ENCODE peak calls at places on chromosomes 1 and 21, in four cellular contexts. Y is NCI-H1105, U is AG08396, C is HEK293T. A is an unnamed sample.

GRCh38 chr1:214289574-214290272 is 8.8 kb downstream of the SMYD2 start:
- DNase-seq in C (no peak), U (no peak), Y (no peak), A (no peak)

GRCh38 chr1:231419738-231420298 is 2.3 kb downstream of the EGLN1 start:
- DNase-seq in Y (no peak), C (no peak), U (no peak), A (no peak)

GRCh38 chr1:184457500-184457899 is 70.7 kb downstream of the C1orf21 start:
- DNase-seq in C (no peak), Y (no peak), U (peak), A (no peak)

GRCh38 chr1:3409737-3410434 is 44.6 kb upstream of the ARHGEF16 start:
- DNase-seq in Y (peak), U (peak), C (no peak), A (no peak)

GRCh38 chr1:171984850-171985485 is 143.7 kb downstream of the DNM3 start:
- DNase-seq in Y (peak), C (peak), U (peak), A (peak)

GRCh38 chr1:103371234-103371633 is 154.3 kb upstream of the RNPC3 start:
- DNase-seq in U (no peak), C (no peak), Y (no peak), A (no peak)

GRCh38 chr21:19844334-19844733 is 1153.9 kb upstream of the NCAM2 start:
- DNase-seq in U (no peak), C (no peak), Y (peak), A (no peak)

GRCh38 chr1:74193908-74194307 is 4.1 kb downstream of the LRRIQ3 start:
- DNase-seq in U (peak), C (no peak), Y (no peak), A (no peak)

GRCh38 chr1:15236226-15237145 is 10.5 kb upstream of the FHAD1 start:
- DNase-seq in Y (no peak), C (peak), U (no peak), A (no peak)

GRCh38 chr21:18666725-18667124 is 263.1 kb upstream of the TMPRSS15 start:
- DNase-seq in U (no peak), C (no peak), Y (no peak), A (no peak)

A was measured in immature natural killer cell.